ENCODE peak calls at places on chromosomes 16 and 17, in seven cellular contexts. W, C, V, E, N, L and G are unnamed samples.

GRCh38 chr16:75483222-75483621 is 12.0 kb downstream of the CHST6 start:
- DNase-seq in L (no peak), V (no peak), W (no peak), C (no peak), E (no peak), N (no peak), G (no peak)

GRCh38 chr17:67617304-67617899 is 100.3 kb upstream of the NOL11 start:
- DNase-seq in N (no peak), V (no peak), E (no peak), C (no peak), L (no peak), W (no peak), G (no peak)

GRCh38 chr17:33115351-33115750 is 123.7 kb downstream of the SPACA3 start:
- DNase-seq in E (no peak), N (no peak), L (no peak), V (no peak), C (no peak), W (no peak), G (no peak)

GRCh38 chr16:66364117-66364958 is 2.2 kb upstream of the CDH5 start:
- DNase-seq in N (no peak), L (no peak), E (no peak), W (peak), V (peak), C (no peak), G (no peak)

GRCh38 chr17:14125518-14126125 is 56.3 kb downstream of the COX10 start:
- DNase-seq in V (no peak), E (no peak), W (no peak), C (no peak), N (no peak), L (no peak), G (no peak)

GRCh38 chr17:1759529-1759928 is 2.3 kb upstream of the SERPINF1 start:
- DNase-seq in W (no peak), V (no peak), L (no peak), E (no peak), C (no peak), N (no peak), G (no peak)

GRCh38 chr17:79993390-79994221 is 42.1 kb downstream of the TBC1D16 start:
- DNase-seq in C (peak), E (no peak), L (peak), W (peak), V (peak), N (no peak), G (peak)

GRCh38 chr17:7789131-7789530 is 44.9 kb upstream of the KDM6B start:
- DNase-seq in C (no peak), E (no peak), V (no peak), W (no peak), L (no peak), N (no peak), G (no peak)

GRCh38 chr16:49260253-49260652 is 21.4 kb downstream of the CBLN1 start:
- DNase-seq in N (no peak), E (no peak), C (no peak), W (no peak), L (no peak), V (no peak), G (no peak)